ENCODE peak calls at places on chromosomes 6 and 20, in four cellular contexts. One of them, this sample, is unnamed.

GRCh38 chr20:61577065-61577464 is 325.0 kb downstream of the CDH4 start:
- DNase-seq in NB4: no peak
- DNase-seq in fibroblast of lung: no peak
- DNase-seq in heart right ventricle: no peak
- DNase-seq in this sample: no peak

GRCh38 chr6:43715056-43715788 is 27.6 kb upstream of the MRPS18A start:
- DNase-seq in NB4: no peak
- DNase-seq in fibroblast of lung: no peak
- DNase-seq in heart right ventricle: no peak
- DNase-seq in this sample: no peak

GRCh38 chr6:40042232-40042631 is 108.0 kb upstream of the MOCS1 start:
- DNase-seq in NB4: peak; percentile 54
- DNase-seq in fibroblast of lung: no peak
- DNase-seq in heart right ventricle: no peak
- DNase-seq in this sample: no peak

GRCh38 chr20:2131366-2131765 is 29.7 kb downstream of the STK35 start:
- DNase-seq in NB4: no peak
- DNase-seq in fibroblast of lung: peak; percentile 86
- DNase-seq in heart right ventricle: no peak
- DNase-seq in this sample: peak; percentile 56

GRCh38 chr20:62362991-62363919 is 3.9 kb downstream of the LAMA5 start:
- DNase-seq in NB4: no peak
- DNase-seq in fibroblast of lung: no peak
- DNase-seq in heart right ventricle: peak; percentile 19
- DNase-seq in this sample: no peak

GRCh38 chr20:63076421-63076820 is 69.7 kb upstream of the BHLHE23 start:
- DNase-seq in NB4: no peak
- DNase-seq in fibroblast of lung: no peak
- DNase-seq in heart right ventricle: no peak
- DNase-seq in this sample: no peak

GRCh38 chr6:81130969-81131368 is 621.5 kb downstream of the TENT5A start:
- DNase-seq in NB4: peak; percentile 43
- DNase-seq in fibroblast of lung: no peak
- DNase-seq in heart right ventricle: no peak
- DNase-seq in this sample: no peak

GRCh38 chr6:104704191-104704590 is 155.5 kb downstream of the HACE1 start:
- DNase-seq in NB4: no peak
- DNase-seq in fibroblast of lung: peak; percentile 20
- DNase-seq in heart right ventricle: no peak
- DNase-seq in this sample: peak; percentile 28

GRCh38 chr20:910132-910839 is 5.8 kb downstream of the ANGPT4 start:
- DNase-seq in NB4: no peak
- DNase-seq in fibroblast of lung: no peak
- DNase-seq in heart right ventricle: no peak
- DNase-seq in this sample: no peak

GRCh38 chr6:2942916-2943563 is 28.3 kb downstream of the SERPINB6 start:
- DNase-seq in NB4: no peak
- DNase-seq in fibroblast of lung: no peak
- DNase-seq in heart right ventricle: no peak
- DNase-seq in this sample: no peak

GRCh38 chr6:136923116-136923953 is 1.2 kb downstream of the SLC35D3 start:
- DNase-seq in NB4: no peak
- DNase-seq in fibroblast of lung: no peak
- DNase-seq in heart right ventricle: no peak
- DNase-seq in this sample: no peak

GRCh38 chr20:5146302-5146653 is 19.5 kb downstream of the CDS2 start:
- DNase-seq in NB4: no peak
- DNase-seq in fibroblast of lung: no peak
- DNase-seq in heart right ventricle: no peak
- DNase-seq in this sample: no peak

GRCh38 chr20:1320902-1321653 is 7.9 kb downstream of the SDCBP2 start:
- DNase-seq in NB4: no peak
- DNase-seq in fibroblast of lung: no peak
- DNase-seq in heart right ventricle: no peak
- DNase-seq in this sample: no peak

GRCh38 chr6:131967948-131968347 is 16.8 kb upstream of the CCN2 start:
- DNase-seq in NB4: no peak
- DNase-seq in fibroblast of lung: no peak
- DNase-seq in heart right ventricle: no peak
- DNase-seq in this sample: no peak

GRCh38 chr6:131792091-131792496 is 15.7 kb upstream of the ENPP1 start:
- DNase-seq in NB4: no peak
- DNase-seq in fibroblast of lung: peak; percentile 77
- DNase-seq in heart right ventricle: no peak
- DNase-seq in this sample: no peak

GRCh38 chr20:11626551-11626950 is 291.1 kb upstream of the BTBD3 start:
- DNase-seq in NB4: no peak
- DNase-seq in fibroblast of lung: no peak
- DNase-seq in heart right ventricle: no peak
- DNase-seq in this sample: no peak

GRCh38 chr6:2433686-2434085 is 188.3 kb upstream of the GMDS start:
- DNase-seq in NB4: peak; percentile 73
- DNase-seq in fibroblast of lung: no peak
- DNase-seq in heart right ventricle: no peak
- DNase-seq in this sample: no peak

GRCh38 chr6:138115877-138116660 is 8.8 kb upstream of the PERP start:
- DNase-seq in NB4: peak; percentile 81
- DNase-seq in fibroblast of lung: peak; percentile 59
- DNase-seq in heart right ventricle: peak; percentile 45
- DNase-seq in this sample: peak; percentile 85

GRCh38 chr6:106163446-106163965 is 77.4 kb downstream of the PRDM1 start:
- DNase-seq in NB4: peak; percentile 89
- DNase-seq in fibroblast of lung: peak; percentile 81
- DNase-seq in heart right ventricle: no peak
- DNase-seq in this sample: peak; percentile 68

GRCh38 chr6:153553627-153554026 is 422.5 kb upstream of the RGS17 start:
- DNase-seq in NB4: peak; percentile 19
- DNase-seq in fibroblast of lung: no peak
- DNase-seq in heart right ventricle: no peak
- DNase-seq in this sample: peak; percentile 25

GRCh38 chr20:39190666-39191570 is 228.8 kb downstream of the DHX35 start:
- DNase-seq in NB4: peak; percentile 8
- DNase-seq in fibroblast of lung: peak; percentile 15
- DNase-seq in heart right ventricle: no peak
- DNase-seq in this sample: no peak

GRCh38 chr6:41505084-41506049 is 40.8 kb upstream of the FOXP4 start:
- DNase-seq in NB4: no peak
- DNase-seq in fibroblast of lung: peak; percentile 91
- DNase-seq in heart right ventricle: peak; percentile 77
- DNase-seq in this sample: peak; percentile 76

GRCh38 chr6:64589961-64590360 is 954.4 kb downstream of the PHF3 start:
- DNase-seq in NB4: no peak
- DNase-seq in fibroblast of lung: no peak
- DNase-seq in heart right ventricle: no peak
- DNase-seq in this sample: no peak

GRCh38 chr6:75546401-75546800 is 52.8 kb upstream of the FILIP1 start:
- DNase-seq in NB4: peak; percentile 17
- DNase-seq in fibroblast of lung: no peak
- DNase-seq in heart right ventricle: no peak
- DNase-seq in this sample: peak; percentile 74

GRCh38 chr20:20364747-20365558 is 3.0 kb upstream of the INSM1 start:
- DNase-seq in NB4: no peak
- DNase-seq in fibroblast of lung: no peak
- DNase-seq in heart right ventricle: no peak
- DNase-seq in this sample: no peak

GRCh38 chr20:3645309-3646066 is 17.7 kb downstream of the GFRA4 start:
- DNase-seq in NB4: no peak
- DNase-seq in fibroblast of lung: no peak
- DNase-seq in heart right ventricle: no peak
- DNase-seq in this sample: no peak

GRCh38 chr6:116217069-116217468 is 36.8 kb downstream of the TSPYL4 start:
- DNase-seq in NB4: peak; percentile 67
- DNase-seq in fibroblast of lung: peak; percentile 32
- DNase-seq in heart right ventricle: no peak
- DNase-seq in this sample: peak; percentile 72

GRCh38 chr6:30748851-30749540 is 4.6 kb upstream of the IER3 start:
- DNase-seq in NB4: no peak
- DNase-seq in fibroblast of lung: no peak
- DNase-seq in heart right ventricle: no peak
- DNase-seq in this sample: peak; percentile 63

GRCh38 chr20:17863577-17864292 is 104.9 kb downstream of the SNX5 start:
- DNase-seq in NB4: no peak
- DNase-seq in fibroblast of lung: peak; percentile 41
- DNase-seq in heart right ventricle: no peak
- DNase-seq in this sample: no peak

GRCh38 chr6:111646942-111647341 is 41.3 kb upstream of the TRAF3IP2 start:
- DNase-seq in NB4: no peak
- DNase-seq in fibroblast of lung: no peak
- DNase-seq in heart right ventricle: no peak
- DNase-seq in this sample: peak; percentile 69

GRCh38 chr6:37698264-37699137 is 818 bp upstream of the MDGA1 start:
- DNase-seq in NB4: peak; percentile 75
- DNase-seq in fibroblast of lung: no peak
- DNase-seq in heart right ventricle: peak; percentile 24
- DNase-seq in this sample: peak; percentile 46

GRCh38 chr6:142900467-142900961 is 44.5 kb downstream of the HIVEP2 start:
- DNase-seq in NB4: no peak
- DNase-seq in fibroblast of lung: peak; percentile 55
- DNase-seq in heart right ventricle: peak; percentile 17
- DNase-seq in this sample: peak; percentile 30

DNA sequence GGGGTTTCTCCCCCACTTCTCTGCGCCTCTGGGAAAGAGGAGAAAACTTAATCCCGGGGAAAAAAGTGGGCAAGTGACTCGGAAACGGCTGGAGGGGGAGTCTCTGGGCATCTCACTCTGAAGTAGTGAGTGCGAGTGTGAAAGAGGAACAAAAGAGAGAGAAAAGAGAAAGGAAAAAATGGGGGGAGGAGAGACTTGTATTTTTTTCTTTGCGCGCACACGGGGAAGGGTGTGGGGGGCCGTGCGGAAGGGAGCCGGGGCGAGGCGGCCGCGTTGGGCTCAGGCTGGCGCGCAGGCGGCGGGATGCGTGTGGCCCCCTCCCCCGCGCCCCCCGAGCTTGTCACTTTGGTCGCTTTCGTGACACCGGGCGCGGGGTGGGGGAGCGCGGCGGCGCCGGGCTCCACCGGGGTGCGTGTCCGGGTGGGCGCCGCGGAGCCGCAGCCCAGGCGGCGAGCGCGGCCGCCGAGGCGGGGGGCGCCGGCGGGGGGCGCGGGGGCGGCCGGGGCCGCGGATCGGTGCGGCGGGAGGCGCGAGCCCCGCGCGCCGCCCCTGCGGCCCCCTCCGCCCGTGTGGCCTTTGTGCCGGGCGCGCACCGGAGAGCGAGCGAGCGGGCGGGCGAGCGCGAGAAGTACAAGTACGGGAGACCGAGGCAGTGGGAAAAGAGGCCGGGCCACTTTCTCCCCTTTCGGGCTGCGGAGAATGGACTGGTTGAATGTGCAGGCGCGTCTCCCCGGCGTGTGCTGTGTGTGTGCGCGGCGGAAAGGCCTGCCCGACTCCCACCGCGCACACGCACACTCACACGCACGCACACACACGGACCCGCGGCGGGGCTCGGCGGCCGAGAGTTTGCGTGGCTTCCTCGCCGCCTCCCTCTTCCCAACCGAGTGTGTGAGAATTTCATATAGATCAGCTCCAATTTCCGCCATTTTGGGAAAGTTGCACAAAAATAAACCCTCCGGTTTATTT is 732 bp downstream of the L3MBTL3 start:
- DNase-seq in NB4: peak; percentile 62
- DNase-seq in fibroblast of lung: peak; percentile 56
- DNase-seq in heart right ventricle: peak; percentile 21
- DNase-seq in this sample: peak; percentile 38
- TF ChIP-seq CTCF in NB4: no peak
- TF ChIP-seq CTCF in fibroblast of lung: no peak
- TF ChIP-seq CTCF in heart right ventricle: no peak
- TF ChIP-seq CTCF in this sample: no peak

GRCh38 chr6:109987196-109987595 is 9.1 kb downstream of the GPR6 start:
- DNase-seq in NB4: no peak
- DNase-seq in fibroblast of lung: no peak
- DNase-seq in heart right ventricle: no peak
- DNase-seq in this sample: no peak
- TF ChIP-seq CTCF in NB4: no peak
- TF ChIP-seq CTCF in fibroblast of lung: no peak
- TF ChIP-seq CTCF in heart right ventricle: no peak
- TF ChIP-seq CTCF in this sample: no peak

GRCh38 chr6:51866867-51867266 is 220.5 kb downstream of the PKHD1 start:
- DNase-seq in NB4: no peak
- DNase-seq in fibroblast of lung: no peak
- DNase-seq in heart right ventricle: no peak
- DNase-seq in this sample: no peak

GRCh38 chr6:51866001-51866400 is 221.4 kb downstream of the PKHD1 start:
- DNase-seq in NB4: no peak
- DNase-seq in fibroblast of lung: no peak
- DNase-seq in heart right ventricle: no peak
- DNase-seq in this sample: no peak

GRCh38 chr6:51865176-51865575 is 222.2 kb downstream of the PKHD1 start:
- DNase-seq in NB4: no peak
- DNase-seq in fibroblast of lung: no peak
- DNase-seq in heart right ventricle: no peak
- DNase-seq in this sample: no peak

DNA sequence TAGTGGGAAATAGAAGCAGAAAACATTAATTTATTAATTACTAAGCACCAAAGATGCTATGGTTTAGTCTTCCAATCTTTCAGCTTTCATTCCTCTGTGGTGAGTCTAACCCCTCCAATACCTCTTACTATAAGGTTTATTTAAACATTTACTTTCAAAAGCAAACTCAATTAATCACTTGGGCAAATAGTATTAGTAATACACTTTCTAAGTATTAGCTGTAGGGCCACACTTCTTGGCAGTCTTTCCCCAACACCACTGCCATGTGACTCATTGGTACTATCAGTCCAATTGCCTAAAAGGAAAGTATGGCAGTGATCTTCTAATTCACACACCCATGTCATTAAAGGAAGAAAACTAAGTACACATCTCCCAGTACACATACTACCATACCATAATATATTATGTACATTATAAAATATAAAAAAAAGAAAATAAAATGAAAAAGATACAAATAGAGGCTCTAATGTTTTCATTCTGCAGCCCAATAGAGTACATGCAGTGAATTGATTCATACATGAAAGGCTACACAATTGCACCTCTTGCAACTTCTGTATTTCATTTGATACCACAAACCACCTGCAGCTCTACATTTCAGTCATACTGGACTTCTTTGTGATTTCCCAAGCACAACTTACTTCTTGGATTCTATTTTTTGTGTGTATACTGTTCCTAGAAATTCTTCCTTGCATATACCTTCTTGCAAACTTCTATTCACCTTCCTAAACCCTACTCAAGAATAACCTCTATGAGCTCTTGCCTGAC is 218.6 kb downstream of the PKHD1 start:
- DNase-seq in NB4: no peak
- DNase-seq in fibroblast of lung: no peak
- DNase-seq in heart right ventricle: no peak
- DNase-seq in this sample: no peak
- TF ChIP-seq CTCF in NB4: no peak
- TF ChIP-seq CTCF in fibroblast of lung: no peak
- TF ChIP-seq CTCF in heart right ventricle: no peak
- TF ChIP-seq CTCF in this sample: no peak

DNA sequence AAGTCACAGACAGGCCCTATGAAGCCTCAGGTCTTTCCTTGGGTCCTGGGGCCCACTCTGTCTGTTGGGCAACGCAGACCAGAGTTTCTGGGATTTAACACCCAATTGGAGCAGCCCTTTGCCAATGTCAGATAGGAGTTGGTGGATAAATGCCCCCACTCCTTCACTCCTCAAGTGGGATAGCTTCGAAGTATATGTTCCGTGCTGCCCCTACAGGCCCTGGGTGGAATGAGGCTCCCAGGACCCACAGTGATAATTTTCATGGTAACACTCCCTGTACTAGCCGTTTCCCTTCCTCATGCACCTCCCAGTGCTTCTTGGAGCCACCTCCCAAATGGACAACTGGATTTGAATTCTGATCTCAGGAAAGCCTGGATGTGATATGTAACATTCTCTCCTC is 145.4 kb downstream of the FOXA2 start:
- DNase-seq in NB4: peak; percentile 10
- DNase-seq in fibroblast of lung: no peak
- DNase-seq in heart right ventricle: no peak
- DNase-seq in this sample: no peak
- TF ChIP-seq CTCF in NB4: no peak
- TF ChIP-seq CTCF in fibroblast of lung: peak; percentile 4
- TF ChIP-seq CTCF in heart right ventricle: no peak
- TF ChIP-seq CTCF in this sample: peak; percentile 26

This sample was measured in fibroblast of pulmonary artery.